ENCODE peak calls at places on chromosomes 3 and 15, in eight cellular contexts. F is breast epithelium, Z is thyroid gland, A is sigmoid colon, W is adrenal gland, E is tibial nerve, M is HepG2, J is spleen. K is an unnamed sample.
A peak's percentile ranks its signal among the peaks of the same experiment; 100 is the strongest.

GRCh38 chr15:94231728-94232086 is 346 bp downstream of the MCTP2 start:
- DNase-seq in E (no peak), A (peak; percentile 57), W (peak; percentile 25), Z (peak; percentile 52), F (no peak), J (no peak), M (peak; percentile 7), K (no peak)

GRCh38 chr3:23068016-23068728 is 135.0 kb upstream of the UBE2E2 start:
- DNase-seq in W (no peak), A (no peak), F (no peak), J (no peak), E (no peak), Z (no peak), M (no peak), K (no peak)

GRCh38 chr3:146384786-146385185 is 84.6 kb downstream of the PLSCR2 start:
- DNase-seq in Z (no peak), E (no peak), A (no peak), J (no peak), W (no peak), F (no peak), M (no peak), K (no peak)

GRCh38 chr3:106299300-106300098 is 430.7 kb upstream of the CBLB start:
- DNase-seq in A (no peak), Z (no peak), W (no peak), M (no peak), F (no peak), J (no peak), E (no peak), K (no peak)

GRCh38 chr3:181770296-181770695 is 58.6 kb downstream of the SOX2 start:
- DNase-seq in Z (no peak), J (no peak), A (no peak), M (no peak), W (no peak), E (no peak), F (no peak), K (no peak)

GRCh38 chr3:141412936-141413354 is 44.6 kb downstream of the ZBTB38 start:
- DNase-seq in M (peak; percentile 93), J (no peak), A (peak; percentile 98), W (peak; percentile 95), E (peak; percentile 88), Z (peak; percentile 90), F (peak; percentile 84), K (no peak)

GRCh38 chr15:81270781-81271491 is 53.0 kb downstream of the STARD5 start:
- DNase-seq in M (no peak), E (no peak), W (no peak), J (no peak), F (no peak), Z (no peak), A (no peak), K (no peak)

GRCh38 chr15:40441736-40442531 is 1.2 kb downstream of the BAHD1 start:
- DNase-seq in A (no peak), F (no peak), E (no peak), J (peak; percentile 88), M (no peak), W (peak; percentile 54), Z (peak; percentile 25), K (no peak)

GRCh38 chr3:180656406-180656805 is 22.9 kb downstream of the CCDC39 start:
- DNase-seq in W (no peak), J (no peak), F (no peak), E (no peak), A (no peak), Z (no peak), M (no peak), K (no peak)

GRCh38 chr15:77851696-77852095 is 219.0 kb upstream of the LINGO1 start:
- DNase-seq in W (no peak), J (peak; percentile 42), M (peak; percentile 6), F (no peak), Z (peak; percentile 86), E (no peak), A (peak; percentile 37), K (no peak)

DNA sequence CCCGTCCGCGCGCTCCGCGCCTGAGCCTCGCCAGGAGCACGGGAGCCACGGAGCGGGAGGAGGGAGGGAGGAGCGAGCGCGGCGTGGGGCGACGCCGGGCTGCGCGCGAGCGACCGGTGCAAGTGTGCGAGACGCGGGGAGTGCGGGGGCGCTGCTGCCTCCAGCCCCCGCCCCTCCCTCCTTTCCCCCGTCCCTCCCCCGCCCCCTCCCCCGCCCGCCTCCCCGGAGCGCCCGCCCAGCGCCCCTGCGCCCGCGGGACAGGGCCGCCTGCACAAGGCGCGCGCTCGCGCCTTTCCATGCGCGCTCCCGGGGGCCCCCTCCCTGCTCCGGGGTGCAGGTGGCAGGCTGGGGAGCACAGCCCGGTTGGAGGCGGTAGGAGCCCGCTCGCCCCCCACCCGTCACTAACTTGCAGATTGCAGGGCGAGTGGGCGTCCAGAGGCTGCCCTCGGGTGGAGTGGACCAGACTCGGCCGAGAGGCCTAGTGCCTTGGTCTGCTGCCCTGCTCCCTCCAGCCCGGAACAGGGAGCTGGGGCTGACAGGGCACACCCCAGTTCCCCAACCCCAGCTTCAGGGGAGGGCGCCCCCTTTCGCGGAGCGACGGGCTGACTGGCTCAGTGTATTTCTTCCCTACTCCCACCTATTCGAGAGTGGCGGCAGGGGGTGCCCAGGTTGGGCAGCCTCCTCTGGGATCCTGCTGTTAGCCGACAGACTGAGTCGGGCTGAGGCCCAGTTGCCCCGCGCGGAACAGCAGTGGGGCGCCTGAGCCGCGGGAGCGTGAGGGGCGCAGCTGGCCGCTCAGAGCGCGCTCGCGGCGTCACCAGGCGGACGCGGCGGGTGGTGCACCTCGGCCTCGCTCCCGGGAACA is at the start of gene WNT7A:
- DNase-seq in M (no peak), J (peak; percentile 81), A (peak; percentile 48), Z (no peak), E (no peak), F (no peak), W (no peak), K (no peak)
- H3K27me3 ChIP-seq in M (peaks cover 8% of the 10 kb centered on the region), J (peaks cover 73% of the 10 kb centered on the region), A (peaks cover 73% of the 10 kb centered on the region), Z (peaks cover 14% of the 10 kb centered on the region), E (no peaks in the 10 kb centered on the region), F (peaks cover 85% of the 10 kb centered on the region), W (peaks cover 60% of the 10 kb centered on the region), K (peaks cover 3% of the 10 kb centered on the region)

DNA sequence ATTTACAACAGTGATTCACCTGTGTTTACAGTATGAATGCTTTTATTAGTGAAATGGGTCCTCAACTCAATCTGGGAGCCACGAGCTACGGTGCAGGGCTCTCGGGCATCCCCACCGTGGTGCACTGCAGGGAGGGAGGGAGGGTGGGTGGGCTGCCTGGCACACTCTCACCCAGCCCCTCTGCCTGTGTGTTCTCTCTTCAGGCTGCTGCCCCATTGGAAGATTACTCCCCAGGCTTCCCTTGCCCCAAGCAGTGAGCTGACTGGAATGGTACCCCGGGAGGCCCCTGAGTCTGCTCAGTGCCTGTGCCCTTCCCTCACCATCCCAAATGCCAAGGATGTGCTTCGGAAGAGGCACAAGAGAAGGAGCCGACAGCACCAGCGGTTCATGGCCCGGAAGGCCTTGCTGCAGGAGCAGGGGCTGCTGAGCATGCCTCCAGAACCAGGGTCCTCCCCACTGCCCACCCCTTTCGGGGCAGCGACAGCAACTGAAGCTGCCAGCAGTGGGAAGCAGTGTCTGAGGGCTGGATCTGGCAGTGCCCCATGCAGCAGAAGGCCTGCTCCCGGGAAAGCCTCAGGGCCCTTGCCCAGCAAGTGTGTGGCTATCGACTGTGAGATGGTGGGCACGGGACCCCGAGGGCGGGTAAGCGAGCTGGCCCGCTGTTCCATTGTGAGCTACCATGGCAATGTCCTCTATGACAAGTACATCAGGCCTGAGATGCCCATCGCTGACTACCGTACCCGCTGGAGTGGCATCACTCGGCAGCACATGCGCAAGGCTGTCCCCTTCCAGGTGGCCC is 5.0 kb downstream of the AEN start:
- DNase-seq in A (peak; percentile 51), E (no peak), F (no peak), J (no peak), M (no peak), Z (no peak), W (no peak), K (no peak)
- TF ChIP-seq POLR2A in A (no peak), E (no peak), F (no peak), J (no peak), M (no peak), Z (no peak), W (no peak), K (no peak)

GRCh38 chr15:76064375-76064774 is 4.6 kb downstream of the TMEM266 start:
- DNase-seq in M (no peak), J (no peak), A (no peak), W (no peak), Z (no peak), F (no peak), E (no peak), K (no peak)

GRCh38 chr15:76062282-76062681 is 2.5 kb downstream of the TMEM266 start:
- DNase-seq in W (no peak), F (no peak), J (no peak), Z (no peak), M (no peak), A (no peak), E (no peak), K (no peak)

GRCh38 chr15:76065267-76065666 is 5.5 kb downstream of the TMEM266 start:
- DNase-seq in A (no peak), E (no peak), W (peak; percentile 36), Z (no peak), J (no peak), F (no peak), M (no peak), K (no peak)

GRCh38 chr15:76061700-76062099 is 1.9 kb downstream of the TMEM266 start:
- DNase-seq in F (no peak), M (no peak), J (no peak), Z (no peak), A (no peak), E (no peak), W (no peak), K (no peak)

DNA sequence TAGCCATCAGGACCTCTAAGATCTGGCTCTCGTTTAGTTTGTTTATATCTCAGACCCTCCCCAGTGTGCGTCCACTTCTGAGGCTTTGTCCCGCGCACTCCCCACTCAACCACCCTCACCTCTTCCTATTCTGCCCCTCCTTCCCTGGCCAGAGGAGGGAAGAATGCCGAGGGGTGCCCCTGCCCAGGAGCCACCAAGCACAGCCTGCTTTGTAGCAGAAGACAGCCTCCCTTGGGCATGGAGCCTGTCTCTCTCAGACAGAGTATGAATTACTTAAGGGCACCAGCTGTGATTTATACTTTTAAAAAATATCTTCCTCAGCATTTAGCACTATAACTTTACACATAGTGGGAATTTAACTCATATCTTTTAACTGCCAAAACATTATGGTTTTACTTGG is 6.0 kb downstream of the TMEM266 start:
- DNase-seq in J (no peak), M (no peak), E (no peak), Z (no peak), A (no peak), W (no peak), F (no peak), K (no peak)
- H3K27me3 ChIP-seq in J (peaks cover 8% of the 10 kb centered on the region), M (peaks cover 1% of the 10 kb centered on the region), E (no peaks in the 10 kb centered on the region), Z (no peaks in the 10 kb centered on the region), A (peaks cover 14% of the 10 kb centered on the region), W (no peaks in the 10 kb centered on the region), F (no peaks in the 10 kb centered on the region), K (no peaks in the 10 kb centered on the region)

DNA sequence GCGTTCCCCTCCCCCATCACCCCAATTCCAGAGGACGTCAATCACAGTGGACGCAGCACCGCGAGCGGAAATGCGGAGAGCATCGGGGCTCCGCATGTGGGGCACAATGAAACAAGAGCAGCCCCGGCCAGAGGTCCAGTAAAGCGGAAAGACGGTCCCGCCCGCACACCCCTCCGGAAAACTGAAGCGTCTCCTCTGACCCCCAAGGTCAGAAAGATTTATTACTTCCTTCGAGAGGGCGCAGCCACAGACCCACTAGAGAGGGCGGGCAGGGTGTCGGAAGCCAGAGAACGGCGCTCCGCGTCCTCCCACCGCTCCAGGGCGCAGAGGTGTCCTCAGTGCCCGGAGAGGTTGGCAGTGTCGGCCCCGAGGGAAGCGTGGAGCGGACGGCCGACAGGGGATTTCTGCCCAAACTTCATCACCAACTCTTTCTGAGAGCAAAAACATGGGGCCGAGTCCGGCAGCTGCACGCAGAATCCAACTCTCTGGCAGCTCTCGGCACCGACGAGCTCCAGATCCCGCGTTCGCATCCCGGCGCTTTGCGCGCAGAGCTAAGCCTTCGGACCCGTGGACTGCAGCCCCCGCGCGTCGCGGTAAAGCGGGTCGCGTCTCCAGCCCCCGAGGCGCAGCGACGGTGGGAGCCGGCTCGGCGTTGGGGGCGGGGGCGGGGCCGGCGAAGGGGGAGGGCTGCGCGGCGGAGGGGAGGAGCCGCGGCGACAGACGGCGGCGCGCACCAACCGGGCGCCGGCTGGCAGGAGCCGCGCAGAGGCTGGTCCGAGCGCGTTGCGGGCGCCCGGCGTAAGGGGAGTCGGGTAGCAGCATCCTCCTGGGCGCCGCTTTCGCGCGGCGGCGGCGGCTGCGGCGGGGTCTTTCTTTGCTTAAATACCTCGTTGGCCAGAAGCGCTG is at the start of gene CHST2:
- DNase-seq in A (peak; percentile 67), W (peak; percentile 49), Z (peak; percentile 73), F (no peak), E (no peak), M (no peak), J (peak; percentile 95), K (no peak)
- TF ChIP-seq POLR2A in A (no peak), W (no peak), Z (no peak), F (no peak), E (peak; percentile 30), M (no peak), J (no peak), K (no peak)

K was measured in vagina.